ENCODE peak calls at places on chromosomes 7 and 10, in nine cellular contexts. J is GM23338, X is pancreas, F is stomach, D is heart right ventricle, B is astrocyte, M is Karpas-422, N is colonic mucosa, G is kidney. Y is an unnamed sample. For H3K4me1, the result is how much of the 10 kb centered on the place peaks cover.

GRCh38 chr7:2032030-2032875 is 200.5 kb downstream of the MAD1L1 start:
- DNase-seq in J (no peak), X (peak), F (peak), D (no peak), B (peak), M (no peak), N (no peak), G (peak), Y (peak)

GRCh38 chr7:131480384-131481315 is 75.8 kb downstream of the PODXL start:
- DNase-seq in J (no peak), X (no peak), F (no peak), D (no peak), B (peak), M (no peak), N (no peak), G (no peak), Y (no peak)

GRCh38 chr7:152615052-152615741 is 60.7 kb downstream of the XRCC2 start:
- DNase-seq in J (no peak), X (no peak), F (peak), D (no peak), B (no peak), M (no peak), N (no peak), G (peak), Y (no peak)

GRCh38 chr10:36464291-36464690 is 661.1 kb upstream of the ANKRD30A start:
- DNase-seq in J (no peak), X (no peak), F (no peak), D (no peak), B (no peak), M (no peak), N (no peak), G (no peak), Y (no peak)

GRCh38 chr7:36514289-36515243 is 124.9 kb downstream of the ANLN start:
- DNase-seq in J (no peak), X (no peak), F (no peak), D (no peak), B (no peak), M (no peak), N (no peak), G (no peak), Y (peak)

GRCh38 chr10:24382979-24383663 is 174.2 kb downstream of the KIAA1217 start:
- DNase-seq in J (peak), X (peak), F (peak), D (no peak), B (peak), M (no peak), N (peak), G (no peak), Y (peak)

GRCh38 chr10:17980796-17981195 is 29.1 kb downstream of the SLC39A12 start:
- DNase-seq in J (no peak), X (no peak), F (no peak), D (no peak), B (peak), M (no peak), N (no peak), G (no peak), Y (no peak)

GRCh38 chr10:71234017-71234894 is 21.9 kb downstream of the UNC5B start:
- DNase-seq in J (no peak), X (no peak), F (no peak), D (no peak), B (no peak), M (no peak), N (no peak), G (peak), Y (no peak)

GRCh38 chr10:5890519-5890878 is 456 bp downstream of the FBH1 start:
- DNase-seq in J (peak), X (no peak), F (no peak), D (peak), B (no peak), M (peak), N (peak), G (no peak), Y (peak)

GRCh38 chr10:132541129-132541528 is 3.5 kb downstream of the INPP5A start:
- DNase-seq in J (no peak), X (peak), F (no peak), D (no peak), B (no peak), M (no peak), N (no peak), G (peak), Y (no peak)
- H3K27ac ChIP-seq in J (no peak), X (no peak), F (no peak), D (no peak), B (no peak), M (no peak), N (no peak), G (no peak), Y (no peak)

DNA sequence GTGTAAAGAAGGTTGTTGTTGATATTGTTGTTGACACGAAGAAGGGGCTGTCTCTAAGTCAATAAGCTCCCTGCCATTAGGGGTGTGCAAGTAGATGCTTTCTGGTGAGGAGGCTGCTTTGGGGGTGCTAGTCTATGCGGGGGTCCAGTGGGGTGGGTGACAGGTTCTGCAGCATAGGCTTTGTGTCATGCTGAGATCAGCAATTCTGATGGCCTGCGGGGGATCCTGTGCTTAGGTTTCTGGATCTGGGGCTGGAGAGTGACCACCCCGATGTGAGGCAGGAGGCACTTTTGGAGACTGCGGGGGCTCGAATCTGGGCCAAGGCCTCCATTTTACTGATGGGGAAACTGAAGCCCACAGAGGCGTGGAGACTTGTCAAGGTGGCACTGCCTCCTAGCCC is 5.1 kb downstream of the AQP1 start:
- DNase-seq in J (no peak), X (no peak), F (no peak), D (no peak), B (no peak), M (no peak), N (no peak), G (no peak), Y (no peak)
- H3K4me3 ChIP-seq in J (no peak), X (no peak), F (peak), D (peak), B (no peak), M (no peak), N (no peak), G (peak), Y (no peak)

GRCh38 chr10:121241337-121241736 is 356.9 kb downstream of the FGFR2 start:
- DNase-seq in J (no peak), X (no peak), F (no peak), D (no peak), B (no peak), M (no peak), N (no peak), G (no peak), Y (no peak)
- H3K4me1 ChIP-seq in J (under half), X (under half), F (under half), D (under half), B (under half), M (under half), N (under half), G (under half), Y (under half)

GRCh38 chr7:80781561-80781979 is 137.3 kb downstream of the SEMA3C start:
- DNase-seq in J (peak), X (no peak), F (peak), D (peak), B (peak), M (no peak), N (no peak), G (no peak), Y (peak)

GRCh38 chr7:80783688-80784327 is 135.0 kb downstream of the SEMA3C start:
- DNase-seq in J (no peak), X (no peak), F (no peak), D (no peak), B (peak), M (no peak), N (no peak), G (no peak), Y (no peak)

GRCh38 chr7:80779456-80779855 is 139.4 kb downstream of the SEMA3C start:
- DNase-seq in J (no peak), X (no peak), F (no peak), D (no peak), B (no peak), M (no peak), N (no peak), G (no peak), Y (no peak)

GRCh38 chr7:80783177-80783687 is 135.6 kb downstream of the SEMA3C start:
- DNase-seq in J (no peak), X (no peak), F (no peak), D (no peak), B (no peak), M (no peak), N (no peak), G (no peak), Y (no peak)

DNA sequence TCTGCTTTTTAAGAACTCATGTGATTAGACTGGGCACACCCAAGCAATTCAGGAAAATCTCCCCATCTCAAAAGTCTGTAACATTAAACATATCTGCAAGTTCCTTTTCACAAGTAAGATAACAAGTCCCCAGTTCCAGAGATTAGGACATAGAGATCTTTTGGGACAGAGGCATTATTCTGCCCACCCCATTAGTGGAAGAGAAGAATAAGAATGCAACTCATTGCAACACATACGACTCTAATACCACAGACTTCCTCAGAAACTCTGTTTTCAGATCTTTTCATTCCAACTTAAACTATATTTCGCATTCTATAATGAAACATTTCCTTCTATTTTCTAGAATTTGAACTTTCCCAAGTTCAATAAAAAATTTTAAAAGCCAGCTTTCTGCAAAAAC is 137.7 kb downstream of the SEMA3C start:
- DNase-seq in J (no peak), X (no peak), F (no peak), D (no peak), B (no peak), M (no peak), N (no peak), G (no peak), Y (no peak)
- H3K27ac ChIP-seq in J (no peak), X (no peak), F (no peak), D (peak), B (no peak), M (no peak), N (no peak), G (no peak), Y (peak)

GRCh38 chr10:103184615-103185014 is 8.5 kb downstream of the NT5C2 start:
- DNase-seq in J (no peak), X (no peak), F (no peak), D (no peak), B (no peak), M (no peak), N (no peak), G (no peak), Y (no peak)
- H3K4me3 ChIP-seq in J (no peak), X (no peak), F (no peak), D (no peak), B (no peak), M (no peak), N (no peak), G (no peak), Y (no peak)